ENCODE peak calls at places on chromosomes 6 and 20, in seven cellular contexts. V, Y, M, N, W, X and K are unnamed samples.

GRCh38 chr6:129766959-129767728 is 57.2 kb upstream of the ARHGAP18 start:
- DNase-seq in V (peak; percentile 21), Y (no peak), M (peak; percentile 82), N (no peak), W (peak; percentile 59), X (no peak), K (peak; percentile 51)

GRCh38 chr6:37306624-37307222 is 47.1 kb upstream of the RNF8 start:
- DNase-seq in V (no peak), Y (no peak), M (no peak), N (no peak), W (no peak), X (no peak), K (no peak)

GRCh38 chr20:18727032-18727508 is 86.5 kb upstream of the SCP2D1 start:
- DNase-seq in V (no peak), Y (no peak), M (no peak), N (no peak), W (no peak), X (no peak), K (no peak)

GRCh38 chr6:35842381-35842780 is 37.2 kb downstream of the LHFPL5 start:
- DNase-seq in V (no peak), Y (no peak), M (no peak), N (no peak), W (no peak), X (no peak), K (no peak)

GRCh38 chr20:37850724-37851123 is 52.2 kb upstream of the VSTM2L start:
- DNase-seq in V (no peak), Y (no peak), M (peak; percentile 9), N (no peak), W (no peak), X (no peak), K (no peak)

GRCh38 chr6:17419189-17419575 is 25.8 kb downstream of the CAP2 start:
- DNase-seq in V (no peak), Y (no peak), M (peak; percentile 36), N (no peak), W (no peak), X (no peak), K (no peak)

GRCh38 chr20:62501801-62502495 is 26.2 kb upstream of the GATA5 start:
- DNase-seq in V (no peak), Y (no peak), M (peak; percentile 56), N (no peak), W (no peak), X (no peak), K (no peak)

GRCh38 chr6:170137176-170137891 is 153.5 kb downstream of the DLL1 start:
- DNase-seq in V (no peak), Y (no peak), M (no peak), N (peak; percentile 81), W (peak; percentile 72), X (peak; percentile 60), K (peak; percentile 52)

GRCh38 chr6:166579234-166579575 is 7.3 kb downstream of the RAMACL start:
- DNase-seq in V (no peak), Y (no peak), M (no peak), N (no peak), W (no peak), X (no peak), K (no peak)

GRCh38 chr6:111784423-111784822 is 88.8 kb downstream of the FYN start:
- DNase-seq in V (no peak), Y (no peak), M (peak; percentile 50), N (no peak), W (no peak), X (no peak), K (no peak)

GRCh38 chr6:131173680-131174079 is 38.4 kb downstream of the AKAP7 start:
- DNase-seq in V (no peak), Y (no peak), M (peak; percentile 82), N (no peak), W (no peak), X (no peak), K (no peak)

GRCh38 chr6:100465701-100466409 is 1.1 kb upstream of the SIM1 start:
- DNase-seq in V (no peak), Y (no peak), M (no peak), N (no peak), W (no peak), X (no peak), K (no peak)

GRCh38 chr20:5658897-5659296 is 91.3 kb upstream of the SHLD1 start:
- DNase-seq in V (peak; percentile 67), Y (no peak), M (peak; percentile 90), N (peak; percentile 63), W (peak; percentile 90), X (peak; percentile 81), K (peak; percentile 82)

GRCh38 chr6:121810346-121811032 is 375.0 kb downstream of the GJA1 start:
- DNase-seq in V (no peak), Y (no peak), M (no peak), N (no peak), W (no peak), X (no peak), K (no peak)

GRCh38 chr20:41049451-41049850 is 20.8 kb downstream of the TOP1 start:
- DNase-seq in V (no peak), Y (no peak), M (no peak), N (no peak), W (no peak), X (no peak), K (no peak)
- H3K4me1 ChIP-seq in V (peaks cover 89% of the 10 kb centered on the region), Y (peaks cover 77% of the 10 kb centered on the region), M (peaks cover 24% of the 10 kb centered on the region), N (peaks cover 95% of the 10 kb centered on the region), W (peaks cover 99% of the 10 kb centered on the region), X (no peaks in the 10 kb centered on the region), K (peaks cover 6% of the 10 kb centered on the region)

GRCh38 chr20:36051318-36052116 is 83.1 kb downstream of the CNBD2 start:
- DNase-seq in V (no peak), Y (no peak), M (no peak), N (no peak), W (no peak), X (no peak), K (no peak)

GRCh38 chr20:36045373-36045714 is 77.0 kb downstream of the CNBD2 start:
- DNase-seq in V (no peak), Y (no peak), M (no peak), N (no peak), W (no peak), X (no peak), K (no peak)

GRCh38 chr20:36052117-36052513 is 83.7 kb downstream of the CNBD2 start:
- DNase-seq in V (no peak), Y (no peak), M (no peak), N (no peak), W (no peak), X (no peak), K (no peak)

GRCh38 chr20:36055145-36055544 is 86.8 kb downstream of the CNBD2 start:
- DNase-seq in V (no peak), Y (no peak), M (no peak), N (no peak), W (no peak), X (no peak), K (no peak)

DNA sequence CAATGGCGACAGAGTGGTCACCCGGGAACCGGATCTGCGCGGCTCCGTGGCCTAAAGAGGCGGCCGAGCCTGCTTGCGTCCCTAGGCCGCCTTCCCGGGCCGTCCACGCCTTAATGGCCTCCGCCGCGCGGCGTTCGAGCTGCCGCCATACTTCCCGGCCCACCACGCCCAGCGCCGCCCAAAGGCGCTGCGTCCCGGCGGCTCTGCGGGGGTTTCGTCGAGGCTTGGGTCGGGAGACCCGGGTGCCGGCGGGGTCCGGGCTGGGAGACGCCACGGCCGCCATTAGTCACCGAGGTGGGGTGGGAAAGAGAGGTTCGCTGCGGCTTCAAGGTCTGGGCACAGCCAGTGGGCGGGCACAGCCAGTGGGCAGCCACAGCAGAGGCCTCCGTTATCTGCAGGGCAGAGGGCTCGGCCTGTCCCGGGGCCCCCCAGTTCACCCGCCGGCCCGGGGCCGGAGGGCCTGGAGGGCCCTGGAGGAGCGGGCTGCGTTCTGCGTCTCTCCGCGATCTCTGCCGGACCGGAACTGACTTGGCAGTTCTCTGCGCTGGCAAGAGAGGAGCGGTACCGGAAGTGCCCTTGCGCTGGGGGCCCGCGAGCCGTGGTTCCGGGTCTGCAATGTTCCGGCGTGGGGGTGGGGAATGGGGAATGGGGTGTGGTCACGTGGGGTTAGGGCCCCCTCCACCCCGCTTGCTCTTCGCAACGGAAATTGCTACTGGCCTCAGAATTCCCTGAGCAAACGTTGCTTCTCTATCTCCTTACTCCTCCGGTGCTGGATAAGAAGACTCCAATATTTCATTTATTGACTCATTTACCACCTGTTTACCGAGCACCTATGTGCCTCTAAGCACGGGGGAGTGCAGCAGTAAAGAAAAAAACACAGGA is 82.3 kb downstream of the CNBD2 start:
- DNase-seq in V (peak; percentile 93), Y (peak; percentile 45), M (peak; percentile 85), N (peak; percentile 91), W (peak; percentile 96), X (peak; percentile 94), K (peak; percentile 95)
- H3K4me1 ChIP-seq in V (peaks cover 11% of the 10 kb centered on the region), Y (peaks cover 14% of the 10 kb centered on the region), M (no peaks in the 10 kb centered on the region), N (peaks cover 35% of the 10 kb centered on the region), W (peaks cover 34% of the 10 kb centered on the region), X (no peaks in the 10 kb centered on the region), K (no peaks in the 10 kb centered on the region)

GRCh38 chr6:167678102-167679101 is 148.3 kb upstream of the AFDN start:
- DNase-seq in V (peak; percentile 61), Y (no peak), M (peak; percentile 15), N (peak; percentile 56), W (peak; percentile 66), X (no peak), K (peak; percentile 84)
- H3K4me1 ChIP-seq in V (peaks cover 15% of the 10 kb centered on the region), Y (peaks cover 3% of the 10 kb centered on the region), M (no peaks in the 10 kb centered on the region), N (peaks cover 48% of the 10 kb centered on the region), W (peaks cover 25% of the 10 kb centered on the region), X (no peaks in the 10 kb centered on the region), K (no peaks in the 10 kb centered on the region)

DNA sequence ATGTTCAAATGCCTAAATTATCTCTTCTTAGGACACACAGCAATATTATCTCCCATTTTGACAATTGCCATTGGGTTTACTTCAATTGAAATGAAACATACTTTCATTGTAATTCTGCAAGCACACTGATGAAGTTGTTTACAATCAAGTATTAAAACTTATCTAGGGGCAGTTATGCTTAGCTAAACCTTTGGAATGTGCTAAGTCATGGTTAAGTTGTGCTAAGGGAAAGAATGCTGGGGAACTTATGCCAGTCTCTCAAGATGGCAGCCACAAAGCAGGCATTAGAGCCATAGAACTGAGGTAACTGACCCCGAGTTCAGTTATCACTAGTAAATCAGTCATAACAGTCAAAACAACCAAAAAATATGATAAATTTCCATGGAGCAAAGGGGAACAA is 59.1 kb upstream of the NT5E start:
- DNase-seq in V (no peak), Y (no peak), M (peak; percentile 54), N (no peak), W (no peak), X (no peak), K (no peak)
- H3K4me1 ChIP-seq in V (no peaks in the 10 kb centered on the region), Y (no peaks in the 10 kb centered on the region), M (peaks cover 2% of the 10 kb centered on the region), N (no peaks in the 10 kb centered on the region), W (peaks cover 7% of the 10 kb centered on the region), X (no peaks in the 10 kb centered on the region), K (no peaks in the 10 kb centered on the region)

DNA sequence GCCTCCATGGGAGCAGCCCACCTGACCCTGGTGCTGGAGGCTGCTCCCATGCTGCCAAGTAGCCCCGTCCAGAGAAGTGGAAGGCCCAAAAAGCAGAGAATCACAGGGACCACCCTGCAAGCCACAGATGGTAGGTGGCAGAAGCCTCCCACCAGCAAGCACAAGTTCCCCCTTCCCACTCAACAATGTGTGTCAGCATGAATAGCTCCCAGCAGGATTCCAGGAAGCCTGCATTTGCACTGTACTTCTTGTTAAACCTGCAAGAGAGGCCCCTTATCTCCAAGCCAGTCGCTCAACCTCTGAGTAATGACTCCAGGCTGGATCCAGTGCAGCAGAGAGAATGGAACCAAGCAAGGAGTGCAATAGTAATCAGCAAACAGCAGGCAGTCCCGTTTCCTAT is 180.8 kb upstream of the CST7 start:
- DNase-seq in V (no peak), Y (no peak), M (peak; percentile 70), N (no peak), W (no peak), X (no peak), K (no peak)
- H3K4me1 ChIP-seq in V (no peaks in the 10 kb centered on the region), Y (no peaks in the 10 kb centered on the region), M (no peaks in the 10 kb centered on the region), N (peaks cover 4% of the 10 kb centered on the region), W (no peaks in the 10 kb centered on the region), X (no peaks in the 10 kb centered on the region), K (no peaks in the 10 kb centered on the region)